ENCODE peak calls at places on chromosomes 2 and 18, in five cellular contexts. I is GM12878, H is SK-N-SH, R is HepG2, O is IMR-90. K is an unnamed sample.

GRCh38 chr2:12918841-12919445 is 202.2 kb downstream of the TRIB2 start:
- DNase-seq in I (no peak), H (no peak), R (no peak), O (peak), K (no peak)

GRCh38 chr2:175567435-175568061 is 386.0 kb upstream of the ATP5MC3 start:
- DNase-seq in I (no peak), H (peak), R (no peak), O (no peak), K (no peak)

GRCh38 chr18:3493501-3494244 is 43.7 kb downstream of the TGIF1 start:
- DNase-seq in I (no peak), H (peak), R (no peak), O (no peak), K (no peak)

GRCh38 chr2:15942711-15943345 is 2.5 kb downstream of the MYCN start:
- DNase-seq in I (no peak), H (no peak), R (no peak), O (no peak), K (no peak)

GRCh38 chr2:9178905-9179571 is 27.6 kb upstream of the ASAP2 start:
- DNase-seq in I (peak), H (no peak), R (peak), O (peak), K (no peak)

GRCh38 chr2:143282684-143283083 is 153.5 kb downstream of the ARHGAP15 start:
- DNase-seq in I (no peak), H (no peak), R (no peak), O (no peak), K (peak)

GRCh38 chr2:183010112-183010511 is 28.1 kb downstream of the NCKAP1 start:
- DNase-seq in I (no peak), H (no peak), R (no peak), O (peak), K (peak)

GRCh38 chr2:225398372-225398771 is 1.1 kb upstream of the NYAP2 start:
- DNase-seq in I (no peak), H (no peak), R (no peak), O (no peak), K (no peak)

GRCh38 chr18:13573750-13574149 is 152.6 kb downstream of the FAM210A start:
- DNase-seq in I (no peak), H (no peak), R (no peak), O (no peak), K (no peak)

GRCh38 chr2:3759331-3759730 is 56.0 kb downstream of the DCDC2C start:
- DNase-seq in I (no peak), H (no peak), R (no peak), O (peak), K (no peak)

GRCh38 chr2:135942936-135943688 is 42.3 kb downstream of the DARS1 start:
- DNase-seq in I (no peak), H (no peak), R (no peak), O (no peak), K (no peak)

GRCh38 chr2:11744631-11745394 is 1.6 kb upstream of the LPIN1 start:
- DNase-seq in I (no peak), H (peak), R (peak), O (peak), K (peak)

GRCh38 chr2:112880081-112880531 is 30.9 kb upstream of the IL37 start:
- DNase-seq in I (no peak), H (no peak), R (no peak), O (peak), K (no peak)

GRCh38 chr2:67013821-67014220 is 383.3 kb upstream of the ETAA1 start:
- DNase-seq in I (no peak), H (no peak), R (no peak), O (peak), K (no peak)
- TF ChIP-seq MXI1 in I (no peak), H (no peak), R (no peak), O (no peak), K (no peak)

GRCh38 chr2:37893327-37893726 is 31.8 kb upstream of the RMDN2 start:
- DNase-seq in I (no peak), H (no peak), R (no peak), O (no peak), K (no peak)
- TF ChIP-seq MXI1 in I (no peak), H (no peak), R (no peak), O (no peak), K (no peak)

DNA sequence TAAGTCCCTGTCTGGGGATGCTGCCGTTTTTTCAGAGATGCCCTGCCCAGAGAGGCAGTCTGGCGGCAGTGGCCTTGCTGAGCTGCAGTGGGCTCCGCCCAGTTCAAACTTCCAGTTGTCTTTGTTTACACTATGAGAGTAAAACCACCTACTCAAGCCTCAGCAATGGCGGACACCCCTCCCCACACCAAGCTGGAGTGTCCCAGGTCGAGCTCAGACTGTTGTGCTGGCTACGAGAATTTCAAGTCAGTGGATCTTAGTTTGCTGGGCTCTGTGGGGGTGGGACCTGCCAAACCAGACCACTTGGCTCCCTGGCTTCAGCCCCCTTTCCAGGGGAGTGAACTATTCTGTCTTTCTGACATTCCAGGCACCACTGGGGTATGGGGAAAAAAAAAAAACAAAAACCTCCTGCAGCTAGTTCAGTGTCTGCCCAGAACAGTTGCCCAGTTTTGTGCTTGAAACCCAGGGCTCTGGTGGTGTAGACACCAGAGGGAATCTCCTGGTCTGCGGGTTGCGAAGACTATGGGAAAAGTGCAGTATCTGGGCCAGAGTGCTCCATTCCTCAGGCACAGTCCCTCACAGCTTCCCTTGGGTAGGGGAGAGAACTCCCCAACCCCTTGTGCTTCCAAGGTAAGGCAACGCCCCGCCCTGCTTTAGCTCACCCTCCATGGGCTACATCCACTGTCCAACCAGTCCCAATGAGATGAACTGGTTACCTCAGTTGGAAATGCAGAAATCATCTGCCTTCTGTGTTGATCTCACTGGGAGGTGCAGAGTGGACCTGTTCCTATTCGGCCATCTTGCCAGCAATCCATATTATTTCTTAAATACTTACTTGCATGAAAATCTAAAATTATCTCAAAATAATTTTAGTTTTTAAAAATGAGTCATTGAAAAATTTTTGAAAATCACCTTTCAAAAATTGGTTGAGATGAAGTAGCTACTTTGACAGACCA is 338.0 kb downstream of the OSR1 start:
- DNase-seq in I (no peak), H (no peak), R (peak), O (no peak), K (no peak)
- TF ChIP-seq MXI1 in I (no peak), H (no peak), R (no peak), O (no peak), K (no peak)

DNA sequence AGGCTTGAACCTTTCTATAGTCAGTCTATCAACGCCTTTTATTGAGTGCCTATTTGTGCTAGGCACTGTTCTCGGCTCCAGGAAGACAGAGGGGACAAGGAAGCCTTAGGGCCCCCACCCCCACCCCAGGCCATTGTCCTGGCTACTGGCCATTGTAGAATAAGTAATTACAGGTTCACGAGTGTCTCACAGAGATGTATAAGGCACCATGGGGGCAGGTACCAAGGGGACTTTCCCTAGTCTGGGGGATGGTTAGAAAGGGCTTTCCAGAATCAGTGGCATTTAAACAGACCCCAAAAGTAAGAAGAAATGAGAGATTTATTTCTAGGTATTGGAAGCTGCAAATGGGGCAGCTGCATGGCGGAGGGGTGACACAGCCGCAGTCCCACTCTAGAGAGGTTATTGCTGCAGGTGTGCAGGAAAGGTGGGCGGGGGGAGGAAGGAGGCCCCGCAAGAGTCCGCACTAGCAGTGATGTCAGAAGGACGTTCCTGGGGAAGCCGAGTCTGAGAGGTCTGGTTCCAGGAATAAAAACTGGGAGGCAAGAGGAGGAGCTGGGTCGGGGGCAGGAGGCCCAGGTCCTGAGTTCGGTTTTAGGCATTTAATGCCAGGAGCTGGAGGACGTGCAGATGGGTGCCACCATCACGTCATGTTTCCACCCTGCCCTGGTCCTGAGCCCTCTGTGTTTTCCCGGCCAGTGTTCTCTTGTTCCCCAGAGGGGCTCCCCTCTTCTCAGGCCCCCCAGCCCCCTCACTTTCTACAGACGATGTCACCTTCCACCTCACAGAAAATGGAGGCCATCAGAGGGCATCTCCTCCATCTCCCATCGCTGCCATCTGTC is 30.5 kb downstream of the FOSL2 start:
- DNase-seq in I (no peak), H (no peak), R (no peak), O (no peak), K (no peak)
- TF ChIP-seq MXI1 in I (no peak), H (no peak), R (no peak), O (no peak), K (no peak)

GRCh38 chr2:206085742-206086445 is at the start of gene INO80D:
- DNase-seq in I (peak), H (peak), R (peak), O (peak), K (peak)
- TF ChIP-seq MXI1 in I (peak), H (peak), R (no peak), O (no peak), K (no peak)

GRCh38 chr2:233072838-233073237 is 12.7 kb downstream of the INPP5D start:
- DNase-seq in I (no peak), H (no peak), R (no peak), O (no peak), K (peak)
- TF ChIP-seq MXI1 in I (no peak), H (no peak), R (no peak), O (no peak), K (no peak)